ENCODE peak calls at places on chromosomes 11 and 22, in six cellular contexts. A, N, Z, L, V and I are unnamed samples.

GRCh38 chr22:39448205-39449054 is 8.4 kb upstream of the MGAT3 start:
- DNase-seq in L (no peak), A (peak; percentile 38), N (no peak), V (no peak), Z (no peak), I (no peak)

GRCh38 chr22:44133901-44134511 is 46.7 kb upstream of the PARVG start:
- DNase-seq in Z (no peak), L (no peak), V (no peak), N (no peak), A (no peak), I (no peak)

GRCh38 chr11:34160049-34160721 is 54.8 kb downstream of the NAT10 start:
- DNase-seq in L (no peak), Z (no peak), N (no peak), V (no peak), A (no peak), I (no peak)

GRCh38 chr22:27720860-27721259 is 80.7 kb downstream of the MN1 start:
- DNase-seq in V (no peak), L (no peak), Z (no peak), N (no peak), A (no peak), I (no peak)

GRCh38 chr11:134667505-134667904 is 255.5 kb upstream of the B3GAT1 start:
- DNase-seq in A (no peak), Z (peak; percentile 82), L (no peak), N (no peak), V (no peak), I (no peak)

GRCh38 chr11:14969922-14970323 is 2.2 kb downstream of the CALCA start:
- DNase-seq in A (peak; percentile 25), Z (no peak), N (no peak), L (peak; percentile 24), V (peak; percentile 38), I (no peak)

GRCh38 chr11:20429216-20429615 is 41.7 kb downstream of the PRMT3 start:
- DNase-seq in A (no peak), V (no peak), Z (no peak), N (no peak), L (no peak), I (no peak)

GRCh38 chr11:587978-588380 is 11.7 kb downstream of the PHRF1 start:
- DNase-seq in N (no peak), A (no peak), L (peak; percentile 76), V (no peak), Z (no peak), I (no peak)

GRCh38 chr11:82975882-82976281 is 74.3 kb downstream of the DDIAS start:
- DNase-seq in L (no peak), A (no peak), Z (no peak), V (no peak), N (no peak), I (no peak)

GRCh38 chr11:10868375-10868774 is 10.5 kb upstream of the ZBED5 start:
- DNase-seq in V (no peak), Z (no peak), L (no peak), N (no peak), A (no peak), I (no peak)

GRCh38 chr11:134536219-134536618 is 124.2 kb upstream of the B3GAT1 start:
- DNase-seq in N (no peak), V (no peak), L (no peak), Z (peak; percentile 67), A (no peak), I (no peak)

GRCh38 chr22:28711820-28712777 is 29.5 kb downstream of the CHEK2 start:
- DNase-seq in N (no peak), A (no peak), L (no peak), Z (no peak), V (no peak), I (peak; percentile 44)

GRCh38 chr11:63770763-63771162 is 2.2 kb upstream of the ZFTA start:
- DNase-seq in L (no peak), Z (no peak), V (no peak), N (no peak), A (no peak), I (no peak)

GRCh38 chr11:9231848-9232177 is 33.3 kb downstream of the DENND5A start:
- DNase-seq in V (no peak), N (no peak), Z (no peak), L (no peak), A (peak; percentile 72), I (no peak)

GRCh38 chr11:11261629-11262028 is 91.4 kb downstream of the CSNK2A3 start:
- DNase-seq in Z (no peak), A (no peak), L (no peak), V (no peak), N (no peak), I (no peak)